ENCODE peak calls at places on chromosomes 4 and X, in six cellular contexts. R is mesenchymal stem cell, D is mesendoderm, Z is H9, J is neuronal stem cell, I is IMR-90. G is an unnamed sample.

GRCh38 chr4:52051213-52051614 is at the start of gene SPATA18:
- DNase-seq in I (no peak), J (no peak), D (no peak), Z (peak; percentile 28), R (peak; percentile 37), G (no peak)

GRCh38 chr4:137664055-137664405 is 131.7 kb upstream of the PCDH18 start:
- DNase-seq in R (peak; percentile 77), I (peak; percentile 85), D (peak; percentile 71), J (no peak), Z (no peak), G (no peak)

GRCh38 chrX:31132803-31133202 is 61.0 kb upstream of the FTHL17 start:
- DNase-seq in I (no peak), R (no peak), J (no peak), D (no peak), Z (no peak), G (no peak)

GRCh38 chrX:10482262-10482661 is 138.1 kb downstream of the MID1 start:
- DNase-seq in D (no peak), R (no peak), I (no peak), J (no peak), Z (no peak), G (no peak)

GRCh38 chr4:24266951-24267577 is 317.3 kb downstream of the DHX15 start:
- DNase-seq in R (no peak), D (peak; percentile 89), Z (no peak), J (no peak), I (peak; percentile 48), G (no peak)

GRCh38 chr4:123449780-123450179 is 53.2 kb downstream of the SPRY1 start:
- DNase-seq in I (peak; percentile 56), R (peak; percentile 83), J (no peak), D (no peak), Z (no peak), G (no peak)

GRCh38 chr4:130395871-130396270 is 1299.9 kb downstream of the C4orf33 start:
- DNase-seq in Z (no peak), I (peak; percentile 89), R (peak; percentile 31), J (no peak), D (no peak), G (no peak)

GRCh38 chr4:20480161-20480947 is 219.9 kb upstream of the PACRGL start:
- DNase-seq in R (no peak), Z (no peak), J (no peak), I (no peak), D (no peak), G (no peak)

GRCh38 chr4:17142232-17142711 is 243.8 kb upstream of the LDB2 start:
- DNase-seq in J (no peak), I (peak; percentile 98), R (peak; percentile 94), D (peak; percentile 10), Z (no peak), G (no peak)

GRCh38 chr4:78954048-78954666 is 14.9 kb upstream of the PAQR3 start:
- DNase-seq in D (peak; percentile 57), J (peak; percentile 30), R (peak; percentile 11), I (no peak), Z (peak; percentile 56), G (no peak)

GRCh38 chr4:1927675-1928074 is 56.5 kb downstream of the NSD2 start:
- DNase-seq in I (peak; percentile 79), J (no peak), Z (no peak), D (no peak), R (no peak), G (no peak)

GRCh38 chrX:10387011-10387410 is 230.2 kb downstream of the CLCN4 start:
- DNase-seq in R (peak; percentile 46), D (peak; percentile 30), I (peak; percentile 41), Z (no peak), J (no peak), G (no peak)

GRCh38 chrX:122504026-122504425 is 680.1 kb upstream of the GRIA3 start:
- DNase-seq in J (no peak), R (no peak), Z (no peak), D (no peak), I (no peak), G (no peak)

GRCh38 chrX:127558811-127559210 is 493.4 kb downstream of the ACTRT1 start:
- DNase-seq in D (no peak), I (no peak), R (no peak), Z (no peak), J (no peak), G (no peak)

DNA sequence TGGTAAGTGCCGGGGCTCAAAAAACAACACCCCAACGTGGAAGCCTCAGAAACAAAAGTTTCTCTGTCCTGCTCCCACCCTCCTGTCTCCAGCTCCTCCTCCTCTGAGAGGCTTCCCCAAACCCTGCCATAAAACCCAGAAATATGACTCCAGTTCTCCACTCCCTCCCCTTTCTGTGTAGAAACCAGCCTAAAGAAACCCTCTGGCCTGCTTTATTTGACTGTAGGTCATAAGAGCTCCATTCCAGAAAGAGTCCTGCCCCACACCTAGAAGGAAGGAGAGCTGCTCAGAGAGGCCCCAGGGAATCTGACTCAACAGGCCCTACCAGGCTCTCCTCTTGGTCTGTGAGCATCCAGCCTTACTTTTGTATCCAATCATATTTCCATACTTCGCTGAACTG is 872 bp upstream of the S100P start:
- DNase-seq in D (no peak), I (peak; percentile 42), R (no peak), Z (no peak), J (no peak), G (no peak)
- H2BK120ac ChIP-seq in D (no peak overlapping the region), I (no peak overlapping the region), R (no peak overlapping the region), Z (no peak overlapping the region), J (no peak overlapping the region), G (no peak overlapping the region)

GRCh38 chr4:10055871-10056270 is 34.6 kb upstream of the SLC2A9 start:
- DNase-seq in R (no peak), I (peak; percentile 20), D (no peak), J (no peak), Z (no peak), G (no peak)
- H2BK120ac ChIP-seq in R (no peak overlapping the region), I (no peak overlapping the region), D (no peak overlapping the region), J (no peak overlapping the region), Z (no peak overlapping the region), G (no peak overlapping the region)

GRCh38 chrX:109926118-109926517 is 76.8 kb upstream of the TMEM164 start:
- DNase-seq in D (no peak), J (no peak), I (no peak), Z (no peak), R (no peak), G (no peak)

GRCh38 chrX:109927663-109928273 is 75.1 kb upstream of the TMEM164 start:
- DNase-seq in R (no peak), J (no peak), D (no peak), I (no peak), Z (no peak), G (no peak)

GRCh38 chrX:109931677-109932076 is 71.2 kb upstream of the TMEM164 start:
- DNase-seq in D (no peak), J (no peak), Z (no peak), I (no peak), R (no peak), G (no peak)

GRCh38 chrX:109926743-109927662 is 75.9 kb upstream of the TMEM164 start:
- DNase-seq in R (no peak), I (no peak), D (no peak), J (no peak), Z (no peak), G (no peak)

DNA sequence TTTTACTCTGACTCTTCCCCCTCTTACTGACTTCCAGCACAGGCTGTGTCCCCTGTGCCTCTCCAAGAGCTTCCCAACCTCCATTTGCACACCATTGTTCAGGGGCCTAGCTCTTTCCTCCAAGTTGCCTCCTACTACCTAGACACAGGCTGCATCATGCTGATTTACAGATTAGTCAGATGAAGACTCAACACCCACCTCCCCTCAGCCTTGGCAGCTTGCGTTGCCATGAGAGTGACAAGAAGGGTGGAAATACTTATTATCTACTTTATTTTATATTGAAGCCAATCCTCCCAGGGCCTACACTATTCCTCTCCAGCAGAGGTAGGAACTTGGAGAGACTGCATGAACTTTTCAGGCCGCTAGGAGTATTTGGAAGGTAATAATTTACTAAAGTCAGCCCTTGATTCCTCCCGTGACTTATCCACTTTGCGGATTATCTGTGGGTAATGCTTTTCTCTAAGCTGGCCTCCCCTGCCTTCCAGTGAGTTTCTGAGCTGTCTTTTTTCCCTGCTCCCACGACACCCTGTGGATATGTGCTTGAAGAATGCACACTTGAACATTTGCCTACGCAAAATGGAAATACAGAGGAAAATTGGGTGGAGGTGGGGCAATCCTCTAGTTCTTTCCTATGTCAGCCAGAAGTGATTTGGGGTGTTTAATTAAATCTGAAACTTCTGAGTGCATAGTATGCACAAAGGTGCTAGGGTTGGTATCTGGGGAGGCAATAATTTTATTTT is 74.1 kb upstream of the TMEM164 start:
- DNase-seq in R (no peak), I (no peak), Z (no peak), D (no peak), J (no peak), G (no peak)
- H2BK120ac ChIP-seq in R (no peak overlapping the region), I (no peak overlapping the region), Z (no peak overlapping the region), D (no peak overlapping the region), J (no peak overlapping the region), G (no peak overlapping the region)

GRCh38 chr4:26858947-26859401 is 1.7 kb upstream of the STIM2 start:
- DNase-seq in J (no peak), I (peak; percentile 34), Z (no peak), D (no peak), R (peak; percentile 86), G (no peak)

GRCh38 chr4:26859762-26860156 is 882 bp upstream of the STIM2 start:
- DNase-seq in D (peak; percentile 36), Z (no peak), J (no peak), R (no peak), I (no peak), G (no peak)

GRCh38 chr4:26857278-26858034 is 3.2 kb upstream of the STIM2 start:
- DNase-seq in R (peak; percentile 77), D (peak; percentile 84), Z (peak; percentile 84), J (peak; percentile 71), I (peak; percentile 84), G (peak; percentile 36)

GRCh38 chr4:26856906-26857277 is 3.7 kb upstream of the STIM2 start:
- DNase-seq in D (no peak), R (no peak), Z (no peak), J (no peak), I (no peak), G (no peak)

GRCh38 chr4:26858035-26858918 is 2.4 kb upstream of the STIM2 start:
- DNase-seq in J (no peak), I (no peak), Z (no peak), D (peak; percentile 33), R (peak; percentile 60), G (no peak)
- H2BK120ac ChIP-seq in J (peak overlapping the region; percentile 53), I (peak overlapping the region; percentile 2), Z (no peak overlapping the region), D (no peak overlapping the region), R (peak overlapping the region; percentile 11), G (peak overlapping the region; percentile 81)

DNA sequence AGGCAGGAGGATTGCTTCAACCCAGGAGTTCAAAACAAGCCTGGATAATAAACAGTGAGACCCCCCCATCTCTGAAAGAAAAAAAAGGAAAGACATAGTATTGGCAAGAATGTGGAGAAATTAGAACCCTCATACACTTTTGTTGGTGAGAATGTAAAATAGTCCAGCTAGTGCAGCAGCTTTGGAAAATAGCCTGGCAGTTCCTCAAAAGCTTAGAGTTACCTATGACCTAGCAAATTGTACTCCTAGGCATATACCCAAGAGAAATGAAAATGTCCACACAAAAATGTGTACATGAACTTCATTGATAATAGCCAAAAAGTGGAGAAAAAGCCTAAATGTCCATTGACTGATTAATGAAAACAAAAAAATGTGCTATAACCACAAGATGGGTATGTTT is 21.3 kb downstream of the THAP9 start:
- DNase-seq in D (no peak), J (no peak), I (no peak), Z (no peak), R (no peak), G (no peak)
- H2BK120ac ChIP-seq in D (no peak overlapping the region), J (no peak overlapping the region), I (no peak overlapping the region), Z (no peak overlapping the region), R (no peak overlapping the region), G (no peak overlapping the region)

G was measured in H1.